ENCODE peak calls at places on chromosome 19, in ten cellular contexts. O is stomach, Q is HepG2, D is breast epithelium, H is HL-60, A is vagina, M is spleen, Y is endothelial cell of umbilical vein, X is SK-N-MC, C is sigmoid colon. G is an unnamed sample.
A peak's percentile ranks its signal among the peaks of the same experiment; 100 is the strongest.

GRCh38 chr19:4374451-4375163 is 25.7 kb downstream of the SH3GL1 start:
- DNase-seq in Y (peak; percentile 67), D (no peak), A (no peak), O (peak; percentile 73), X (no peak), C (peak; percentile 93), M (no peak), H (peak; percentile 60), Q (peak; percentile 79), G (no peak)

GRCh38 chr19:51810228-51810627 is 15.3 kb downstream of the FPR3 start:
- DNase-seq in H (no peak), X (no peak), M (no peak), Q (peak; percentile 68), A (no peak), D (no peak), Y (no peak), O (no peak), C (no peak), G (no peak)

GRCh38 chr19:3108775-3109174 is 14.6 kb downstream of the GNA11 start:
- DNase-seq in O (peak; percentile 69), C (no peak), A (no peak), Q (peak; percentile 52), M (peak; percentile 87), D (no peak), Y (peak; percentile 62), H (peak; percentile 67), X (no peak), G (peak; percentile 42)

GRCh38 chr19:2478756-2479555 is 3.0 kb downstream of the GADD45B start:
- DNase-seq in A (no peak), D (peak; percentile 88), Q (no peak), X (no peak), Y (peak; percentile 60), C (peak; percentile 95), M (peak; percentile 95), H (peak; percentile 80), O (peak; percentile 88), G (peak; percentile 84)

GRCh38 chr19:5200844-5201243 is 139.8 kb downstream of the PTPRS start:
- DNase-seq in Q (no peak), H (no peak), X (no peak), C (no peak), A (no peak), Y (no peak), O (no peak), D (no peak), M (no peak), G (no peak)

GRCh38 chr19:3094638-3095374 is 644 bp downstream of the GNA11 start:
- DNase-seq in Q (no peak), Y (no peak), O (no peak), D (no peak), A (no peak), H (no peak), M (peak; percentile 82), X (no peak), C (no peak), G (no peak)

GRCh38 chr19:2549701-2550191 is 73.8 kb downstream of the GADD45B start:
- DNase-seq in A (no peak), Q (no peak), X (peak; percentile 76), H (peak; percentile 86), C (peak; percentile 96), M (peak; percentile 84), D (peak; percentile 91), Y (no peak), O (peak; percentile 43), G (no peak)

GRCh38 chr19:2503521-2504109 is 27.7 kb downstream of the GADD45B start:
- DNase-seq in M (no peak), D (no peak), C (no peak), H (no peak), Q (no peak), Y (no peak), X (no peak), A (no peak), O (no peak), G (no peak)

GRCh38 chr19:21749090-21749489 is 18.3 kb downstream of the ZNF100 start:
- DNase-seq in C (no peak), Y (no peak), X (no peak), A (no peak), H (no peak), Q (no peak), D (no peak), O (no peak), M (no peak), G (no peak)

GRCh38 chr19:39498262-39499081 is at the start of gene DLL3:
- DNase-seq in X (no peak), O (no peak), D (no peak), A (no peak), Y (peak; percentile 34), C (no peak), Q (no peak), M (no peak), H (no peak), G (no peak)

GRCh38 chr19:2648528-2648937 is 54.0 kb downstream of the GNG7 start:
- DNase-seq in D (peak; percentile 75), H (peak; percentile 83), M (peak; percentile 89), X (peak; percentile 37), Y (peak; percentile 72), Q (peak; percentile 63), C (peak; percentile 80), A (no peak), O (peak; percentile 83), G (peak; percentile 72)

GRCh38 chr19:12034610-12035009 is 869 bp downstream of the ZNF433 start:
- DNase-seq in X (no peak), O (no peak), D (no peak), C (no peak), Y (no peak), A (no peak), H (no peak), Q (no peak), M (no peak), G (no peak)

GRCh38 chr19:658916-659839 is 3.8 kb downstream of the RNF126 start:
- DNase-seq in A (no peak), M (peak; percentile 88), Y (no peak), D (peak; percentile 76), O (peak; percentile 39), H (no peak), C (peak; percentile 75), X (no peak), Q (no peak), G (peak; percentile 79)

GRCh38 chr19:5156231-5156986 is 184.2 kb downstream of the PTPRS start:
- DNase-seq in C (no peak), X (no peak), H (no peak), M (peak; percentile 56), O (no peak), D (no peak), A (no peak), Y (no peak), Q (no peak), G (no peak)

GRCh38 chr19:2034729-2035589 is 16.1 kb downstream of the MKNK2 start:
- DNase-seq in X (no peak), O (peak; percentile 89), A (no peak), H (no peak), M (peak; percentile 85), Y (no peak), D (no peak), C (peak; percentile 74), Q (no peak), G (no peak)

GRCh38 chr19:56978023-56978565 is 137.6 kb upstream of the PEG3 start:
- DNase-seq in C (no peak), O (no peak), Y (no peak), H (no peak), A (no peak), X (no peak), D (no peak), M (no peak), Q (peak; percentile 88), G (no peak)

GRCh38 chr19:16327501-16327900 is 2.9 kb downstream of the KLF2 start:
- DNase-seq in M (no peak), C (no peak), A (no peak), X (no peak), Y (no peak), H (no peak), D (no peak), Q (no peak), O (no peak), G (no peak)

GRCh38 chr19:6516659-6517291 is 14.1 kb upstream of the TNFSF9 start:
- DNase-seq in O (peak; percentile 92), M (peak; percentile 98), X (peak; percentile 37), C (peak; percentile 92), Y (peak; percentile 74), D (peak; percentile 68), H (peak; percentile 88), A (no peak), Q (peak; percentile 60), G (peak; percentile 85)

GRCh38 chr19:35745328-35746086 is at the start of the genes PSENEN and U2AF1L4:
- DNase-seq in Q (peak; percentile 99), X (peak; percentile 98), M (peak; percentile 99), H (peak; percentile 99), Y (peak; percentile 99), C (peak; percentile 100), A (peak; percentile 99), D (peak; percentile 99), O (peak; percentile 98), G (peak; percentile 99)
- TF ChIP-seq POLR2AphosphoS5 in Q (peak; percentile 45), X (peak; percentile 52), M (peak; percentile 84), H (no peak), Y (peak; percentile 55), C (peak; percentile 79), A (peak; percentile 98), D (peak; percentile 55), O (peak; percentile 89), G (peak; percentile 99)

GRCh38 chr19:48991823-48992570 is 1.1 kb downstream of the GYS1 start:
- DNase-seq in Q (no peak), A (no peak), M (peak; percentile 81), D (peak; percentile 40), H (peak; percentile 51), X (no peak), Y (peak; percentile 70), C (peak; percentile 88), O (peak; percentile 65), G (peak; percentile 74)
- TF ChIP-seq POLR2AphosphoS5 in Q (no peak), A (peak; percentile 40), M (no peak), D (no peak), H (no peak), X (peak; percentile 54), Y (peak; percentile 16), C (peak; percentile 71), O (peak; percentile 57), G (peak; percentile 89)

GRCh38 chr19:29404951-29405727 is 120.7 kb upstream of the VSTM2B start:
- DNase-seq in Q (no peak), A (no peak), O (no peak), D (peak; percentile 27), Y (no peak), X (no peak), C (no peak), H (no peak), M (no peak), G (no peak)
- TF ChIP-seq POLR2AphosphoS5 in Q (no peak), A (peak; percentile 31), O (no peak), D (no peak), Y (no peak), X (no peak), C (no peak), H (no peak), M (no peak), G (no peak)

DNA sequence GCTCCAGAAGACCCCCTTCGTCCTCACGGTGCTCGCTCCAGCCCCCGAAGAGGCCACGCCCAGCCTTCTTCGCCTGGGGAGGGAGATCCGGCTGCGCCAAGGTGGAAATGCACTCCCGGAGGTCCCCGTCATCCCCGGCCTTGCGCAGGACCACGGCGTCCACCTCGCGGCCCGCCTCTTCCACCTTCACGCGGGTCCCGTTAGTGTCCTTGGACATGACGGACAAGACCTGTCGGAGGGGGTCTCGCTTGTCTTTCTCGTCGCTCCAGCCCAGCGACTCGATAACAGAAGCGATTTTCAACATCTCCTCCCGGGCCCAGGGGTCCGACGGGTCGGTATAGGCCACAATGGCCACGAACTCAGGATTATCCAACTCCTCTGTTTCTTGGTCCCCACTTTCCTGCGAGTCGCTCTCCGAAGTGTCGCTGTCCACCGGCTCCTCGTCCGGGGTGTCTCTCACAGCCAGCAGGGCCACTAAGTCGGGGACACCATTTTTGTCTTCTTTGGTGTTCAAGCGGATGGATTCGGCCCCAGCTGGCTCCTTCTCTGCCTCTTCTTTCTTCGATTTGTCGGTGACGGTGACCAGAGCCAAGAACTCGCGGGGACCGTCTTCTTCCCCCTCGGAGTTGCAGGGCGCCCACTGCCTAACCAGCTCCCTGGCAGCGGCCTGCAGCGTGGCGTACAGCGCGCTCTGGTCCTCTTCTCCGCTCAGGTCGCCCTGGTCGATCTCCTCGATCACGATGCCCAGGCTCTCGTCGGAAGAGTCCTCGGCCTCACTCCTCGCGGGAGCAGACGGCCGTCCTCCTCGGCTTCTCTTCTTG is 1.3 kb downstream of the PNMA8B start:
- DNase-seq in H (no peak), X (no peak), O (no peak), D (no peak), C (no peak), M (no peak), A (no peak), Q (no peak), Y (no peak), G (no peak)
- TF ChIP-seq POLR2AphosphoS5 in H (no peak), X (no peak), O (no peak), D (no peak), C (no peak), M (no peak), A (no peak), Q (no peak), Y (no peak), G (no peak)

G was measured in prostate gland.